ENCODE peak calls at places on chromosomes 6 and 20, in ten cellular contexts. C is A549, Y is hepatocyte, R is GM23338, Q is foreskin fibroblast, D is HL-60, X is AG09309, T is heart right ventricle, J is fibroblast of pulmonary artery, I is mammary epithelial cell. F is an unnamed sample.

GRCh38 chr6:108168501-108168979 is 2.7 kb downstream of the NR2E1 start:
- DNase-seq in I (no peak), J (peak; percentile 22), Q (peak; percentile 49), Y (peak; percentile 66), T (no peak), C (no peak), R (peak; percentile 71), X (no peak), D (no peak), F (no peak)

GRCh38 chr6:87789198-87789899 is 87.3 kb upstream of the AKIRIN2 start:
- DNase-seq in D (peak; percentile 50), Q (peak; percentile 65), X (peak; percentile 33), J (peak; percentile 86), T (no peak), I (peak; percentile 89), R (peak; percentile 21), C (peak; percentile 79), Y (peak; percentile 75), F (peak; percentile 51)

GRCh38 chr6:20291764-20292227 is 79.5 kb upstream of the MBOAT1 start:
- DNase-seq in J (peak; percentile 90), T (peak; percentile 24), Q (peak; percentile 90), D (peak; percentile 78), Y (peak; percentile 90), I (peak; percentile 67), X (peak; percentile 45), R (peak; percentile 96), C (peak; percentile 28), F (peak; percentile 93)

GRCh38 chr6:131954775-131955107 is 3.6 kb upstream of the CCN2 start:
- DNase-seq in X (no peak), J (peak; percentile 100), Q (peak; percentile 64), D (no peak), C (peak; percentile 70), I (peak; percentile 76), T (no peak), Y (peak; percentile 84), R (peak; percentile 44), F (peak; percentile 86)

GRCh38 chr20:45343867-45344721 is 4.1 kb downstream of the SDC4 start:
- DNase-seq in T (no peak), X (peak; percentile 71), Y (peak; percentile 85), Q (peak; percentile 94), D (no peak), I (peak; percentile 91), R (no peak), J (peak; percentile 89), C (no peak), F (peak; percentile 98)

GRCh38 chr6:5995705-5996686 is 10.7 kb downstream of the NRN1 start:
- DNase-seq in Q (peak; percentile 74), T (peak; percentile 79), C (no peak), D (peak; percentile 54), I (peak; percentile 58), J (peak; percentile 11), R (peak; percentile 92), Y (peak; percentile 66), X (no peak), F (no peak)

GRCh38 chr6:13544454-13545186 is 29.8 kb upstream of the SIRT5 start:
- DNase-seq in Q (no peak), I (no peak), D (no peak), X (no peak), R (peak; percentile 68), T (no peak), J (no peak), C (no peak), Y (no peak), F (no peak)

GRCh38 chr6:111743859-111744692 is 129.2 kb downstream of the FYN start:
- DNase-seq in X (no peak), I (no peak), J (peak; percentile 88), Q (peak; percentile 66), R (no peak), Y (no peak), D (no peak), C (no peak), T (no peak), F (no peak)

GRCh38 chr6:16741112-16742016 is 19.9 kb downstream of the ATXN1 start:
- DNase-seq in X (peak; percentile 94), C (no peak), Y (peak; percentile 50), D (no peak), R (no peak), J (peak; percentile 91), T (no peak), Q (peak; percentile 92), I (peak; percentile 94), F (peak; percentile 78)

DNA sequence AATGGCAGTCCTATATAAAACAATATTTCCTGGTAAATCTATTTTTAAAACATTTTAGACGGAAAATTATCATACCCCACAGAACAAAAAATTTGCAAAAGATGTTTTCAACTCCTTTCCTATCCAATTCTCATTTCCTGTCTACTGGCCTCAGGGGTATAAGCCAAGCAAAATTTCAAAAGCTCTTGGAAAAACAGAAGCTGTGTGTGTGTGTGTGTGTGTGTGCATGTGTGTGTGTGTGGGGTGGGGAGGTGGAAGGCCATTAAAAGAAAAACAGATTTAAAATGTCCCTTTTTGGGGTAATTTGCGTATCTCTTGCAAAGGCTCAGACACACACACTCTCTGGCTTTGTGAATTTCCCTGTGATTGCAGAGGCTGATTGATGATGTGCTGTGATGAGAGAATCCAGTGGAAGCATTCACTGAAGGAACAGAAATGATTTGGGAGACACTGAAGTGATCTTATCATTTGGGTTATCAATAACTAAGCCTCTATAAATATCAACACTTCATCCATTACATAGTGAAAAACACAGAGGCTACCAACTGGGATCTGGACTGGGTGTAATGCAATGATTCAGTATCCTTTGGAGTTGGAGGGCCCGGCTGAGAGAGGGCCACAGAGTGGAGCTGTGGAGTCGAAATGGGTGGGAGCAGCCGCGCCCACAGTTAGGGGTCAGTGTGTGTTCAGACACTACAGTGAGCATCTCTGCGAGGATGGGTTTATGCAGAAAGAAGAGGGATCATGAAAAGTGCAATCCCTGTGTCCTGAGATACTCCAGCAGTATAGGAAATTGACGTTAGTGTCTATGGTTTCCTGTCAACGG is 106.8 kb upstream of the PREP start:
- DNase-seq in I (no peak), D (no peak), Q (peak; percentile 40), C (no peak), X (no peak), T (peak; percentile 29), R (peak; percentile 59), Y (peak; percentile 38), J (no peak), F (no peak)
- TF ChIP-seq CTCF in I (no peak), D (no peak), Q (peak; percentile 39), C (peak; percentile 16), X (peak; percentile 12), T (peak; percentile 56), R (peak; percentile 51), Y (peak; percentile 30), J (peak; percentile 9), F (peak; percentile 19)

GRCh38 chr6:63442870-63443269 is 123.1 kb upstream of the LGSN start:
- DNase-seq in D (no peak), I (no peak), J (no peak), X (no peak), R (no peak), Q (no peak), T (no peak), Y (no peak), C (no peak), F (no peak)

GRCh38 chr6:63440594-63440993 is 120.8 kb upstream of the LGSN start:
- DNase-seq in T (no peak), Y (no peak), D (no peak), I (no peak), C (peak; percentile 44), X (no peak), R (no peak), Q (no peak), J (no peak), F (no peak)

GRCh38 chr6:63444768-63445167 is 125.0 kb upstream of the LGSN start:
- DNase-seq in T (no peak), Q (no peak), X (no peak), I (no peak), J (no peak), C (no peak), R (no peak), D (no peak), Y (no peak), F (no peak)

GRCh38 chr6:63440057-63440456 is 120.3 kb upstream of the LGSN start:
- DNase-seq in R (no peak), Q (no peak), J (no peak), X (no peak), C (peak; percentile 44), D (no peak), I (peak; percentile 13), T (no peak), Y (no peak), F (no peak)

GRCh38 chr6:63441266-63441956 is 121.6 kb upstream of the LGSN start:
- DNase-seq in D (no peak), T (no peak), X (no peak), C (peak; percentile 62), J (no peak), I (no peak), R (peak; percentile 28), Q (no peak), Y (no peak), F (no peak)
- H3K4me3 ChIP-seq in D (no peak overlapping the region), T (no peak overlapping the region), X (no peak overlapping the region), C (peak overlapping the region; percentile 71), J (no peak overlapping the region), I (no peak overlapping the region), R (no peak overlapping the region), Q (no peak overlapping the region), Y (no peak overlapping the region), F (no peak overlapping the region)

DNA sequence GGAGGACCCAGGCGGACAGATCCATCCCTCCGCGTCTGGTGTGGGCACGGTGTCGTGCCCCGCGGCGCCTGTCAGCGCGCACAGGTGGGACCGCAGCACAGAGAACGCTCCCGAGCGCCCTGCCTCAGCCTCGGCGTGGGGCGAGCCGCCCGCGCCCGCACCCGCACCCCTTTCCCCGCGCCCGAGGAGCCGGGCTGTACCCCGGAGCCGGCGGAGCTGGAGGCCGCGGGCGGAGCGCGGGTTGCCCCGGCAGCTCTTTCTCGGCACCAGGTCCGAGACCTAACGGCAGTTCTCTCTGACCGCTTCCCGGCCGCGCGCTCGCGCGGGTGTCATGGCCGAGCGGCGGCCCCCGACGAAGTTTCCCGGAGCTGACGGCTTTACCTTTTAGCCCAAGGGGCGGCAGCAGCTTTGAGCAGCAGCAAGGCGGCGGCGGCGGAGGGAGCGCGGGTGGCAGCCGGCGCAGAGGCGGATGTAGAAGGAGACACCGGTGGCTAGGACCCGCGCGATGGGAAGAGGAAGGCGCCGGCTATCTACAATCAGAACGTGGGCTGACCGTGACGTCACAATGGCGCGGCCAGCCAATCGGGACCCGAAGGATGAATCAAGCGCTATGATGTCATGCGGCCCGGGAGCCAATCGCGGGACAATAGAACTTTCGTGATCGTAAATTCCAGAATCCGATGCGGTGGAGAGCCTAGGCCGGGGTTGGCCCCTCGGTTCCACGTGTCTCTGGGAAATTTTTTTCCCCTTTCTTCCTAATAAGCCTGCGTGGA is at the start of gene ELOVL5:
- DNase-seq in J (peak; percentile 99), Y (peak; percentile 99), I (peak; percentile 96), D (peak; percentile 95), R (peak; percentile 99), T (peak; percentile 97), C (peak; percentile 81), X (peak; percentile 94), Q (peak; percentile 100), F (peak; percentile 91)
- TF ChIP-seq CTCF in J (no peak), Y (no peak), I (no peak), D (no peak), R (no peak), T (peak; percentile 14), C (no peak), X (no peak), Q (no peak), F (no peak)

DNA sequence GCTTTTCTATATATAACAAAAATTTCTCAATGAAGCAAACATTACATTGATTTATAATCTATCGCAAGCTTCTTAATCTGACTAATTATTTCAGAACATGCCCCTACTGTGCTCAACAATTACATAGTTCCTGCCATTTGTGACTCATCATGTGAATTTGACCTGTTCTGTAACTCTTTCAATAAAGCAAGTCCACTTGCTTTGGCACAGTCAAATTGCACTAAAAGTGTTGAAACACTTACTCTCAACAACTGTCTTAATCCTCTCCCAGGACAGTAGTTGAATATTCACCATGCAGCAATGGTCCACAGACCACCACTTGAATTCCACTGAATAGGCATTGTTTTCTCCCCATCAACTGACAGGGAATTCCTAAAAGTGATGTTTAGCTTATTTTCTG is 67.7 kb upstream of the SPTLC3 start:
- DNase-seq in I (peak; percentile 61), Q (peak; percentile 48), Y (no peak), C (no peak), T (no peak), X (no peak), D (no peak), R (no peak), J (peak; percentile 23), F (peak; percentile 68)
- H3K4me3 ChIP-seq in I (no peak overlapping the region), Q (no peak overlapping the region), Y (no peak overlapping the region), C (no peak overlapping the region), T (no peak overlapping the region), X (no peak overlapping the region), D (no peak overlapping the region), R (no peak overlapping the region), J (no peak overlapping the region), F (no peak overlapping the region)